ENCODE peak calls at places on chromosomes 16 and 17, in five cellular contexts. One of them, this sample, is unnamed.

GRCh38 chr17:30520436-30520835 is 43.2 kb downstream of the GOSR1 start:
- DNase-seq in NT2/D1: no peak
- DNase-seq in substantia nigra: no peak
- DNase-seq in HTR-8/SVneo: no peak
- DNase-seq in sciatic nerve: no peak
- DNase-seq in this sample: peak; percentile 82

GRCh38 chr16:31061126-31061812 is 12.8 kb downstream of the ZNF668 start:
- DNase-seq in NT2/D1: no peak
- DNase-seq in substantia nigra: no peak
- DNase-seq in HTR-8/SVneo: no peak
- DNase-seq in sciatic nerve: no peak
- DNase-seq in this sample: no peak

GRCh38 chr16:24995033-24995432 is 20.1 kb downstream of the ARHGAP17 start:
- DNase-seq in NT2/D1: no peak
- DNase-seq in substantia nigra: no peak
- DNase-seq in HTR-8/SVneo: no peak
- DNase-seq in sciatic nerve: no peak
- DNase-seq in this sample: no peak

GRCh38 chr16:637081-638018 is 1.2 kb upstream of the METTL26 start:
- DNase-seq in NT2/D1: no peak
- DNase-seq in substantia nigra: peak; percentile 94
- DNase-seq in HTR-8/SVneo: peak; percentile 97
- DNase-seq in sciatic nerve: peak; percentile 96
- DNase-seq in this sample: peak; percentile 95

GRCh38 chr17:49959183-49959935 is 9.6 kb upstream of the DLX4 start:
- DNase-seq in NT2/D1: no peak
- DNase-seq in substantia nigra: no peak
- DNase-seq in HTR-8/SVneo: no peak
- DNase-seq in sciatic nerve: no peak
- DNase-seq in this sample: peak; percentile 14

GRCh38 chr16:74271879-74272278 is 24.7 kb upstream of the PSMD7 start:
- DNase-seq in NT2/D1: no peak
- DNase-seq in substantia nigra: no peak
- DNase-seq in HTR-8/SVneo: no peak
- DNase-seq in sciatic nerve: no peak
- DNase-seq in this sample: peak; percentile 2

GRCh38 chr16:24853830-24854229 is 8.1 kb downstream of the SLC5A11 start:
- DNase-seq in NT2/D1: no peak
- DNase-seq in substantia nigra: peak; percentile 74
- DNase-seq in HTR-8/SVneo: peak; percentile 42
- DNase-seq in sciatic nerve: no peak
- DNase-seq in this sample: peak; percentile 59

GRCh38 chr16:48366165-48367093 is 18.8 kb downstream of the SIAH1 start:
- DNase-seq in NT2/D1: no peak
- DNase-seq in substantia nigra: no peak
- DNase-seq in HTR-8/SVneo: peak; percentile 49
- DNase-seq in sciatic nerve: no peak
- DNase-seq in this sample: peak; percentile 94

GRCh38 chr17:64441772-64442549 is 7.0 kb upstream of the MILR1 start:
- DNase-seq in NT2/D1: no peak
- DNase-seq in substantia nigra: no peak
- DNase-seq in HTR-8/SVneo: peak; percentile 40
- DNase-seq in sciatic nerve: no peak
- DNase-seq in this sample: peak; percentile 76

GRCh38 chr17:75077072-75077489 is 10.7 kb upstream of the SLC16A5 start:
- DNase-seq in NT2/D1: no peak
- DNase-seq in substantia nigra: no peak
- DNase-seq in HTR-8/SVneo: no peak
- DNase-seq in sciatic nerve: no peak
- DNase-seq in this sample: no peak

GRCh38 chr17:992933-993332 is 4.0 kb upstream of the TIMM22 start:
- DNase-seq in NT2/D1: no peak
- DNase-seq in substantia nigra: no peak
- DNase-seq in HTR-8/SVneo: no peak
- DNase-seq in sciatic nerve: no peak
- DNase-seq in this sample: no peak

GRCh38 chr16:67537270-67537635 is 8.6 kb downstream of the RIPOR1 start:
- DNase-seq in NT2/D1: no peak
- DNase-seq in substantia nigra: peak; percentile 11
- DNase-seq in HTR-8/SVneo: peak; percentile 59
- DNase-seq in sciatic nerve: peak; percentile 80
- DNase-seq in this sample: peak; percentile 51

GRCh38 chr16:23039118-23039517 is 110.1 kb downstream of the USP31 start:
- DNase-seq in NT2/D1: no peak
- DNase-seq in substantia nigra: no peak
- DNase-seq in HTR-8/SVneo: no peak
- DNase-seq in sciatic nerve: no peak
- DNase-seq in this sample: no peak

GRCh38 chr16:57646388-57647039 is 18.1 kb downstream of the ADGRG1 start:
- DNase-seq in NT2/D1: no peak
- DNase-seq in substantia nigra: no peak
- DNase-seq in HTR-8/SVneo: no peak
- DNase-seq in sciatic nerve: no peak
- DNase-seq in this sample: no peak

GRCh38 chr17:33647976-33648375 is 354.9 kb upstream of the ASIC2 start:
- DNase-seq in NT2/D1: no peak
- DNase-seq in substantia nigra: no peak
- DNase-seq in HTR-8/SVneo: no peak
- DNase-seq in sciatic nerve: no peak
- DNase-seq in this sample: peak; percentile 20

GRCh38 chr17:21239680-21240374 is 13.4 kb downstream of the NATD1 start:
- DNase-seq in NT2/D1: no peak
- DNase-seq in substantia nigra: no peak
- DNase-seq in HTR-8/SVneo: peak; percentile 67
- DNase-seq in sciatic nerve: no peak
- DNase-seq in this sample: peak; percentile 39

GRCh38 chr16:57619606-57620315 is 8.7 kb upstream of the ADGRG1 start:
- DNase-seq in NT2/D1: no peak
- DNase-seq in substantia nigra: no peak
- DNase-seq in HTR-8/SVneo: no peak
- DNase-seq in sciatic nerve: peak; percentile 43
- DNase-seq in this sample: no peak

GRCh38 chr16:51577621-51578303 is 426.7 kb upstream of the SALL1 start:
- DNase-seq in NT2/D1: peak; percentile 13
- DNase-seq in substantia nigra: no peak
- DNase-seq in HTR-8/SVneo: no peak
- DNase-seq in sciatic nerve: no peak
- DNase-seq in this sample: no peak

GRCh38 chr16:70746040-70746707 is 54.8 kb downstream of the VAC14 start:
- DNase-seq in NT2/D1: no peak
- DNase-seq in substantia nigra: no peak
- DNase-seq in HTR-8/SVneo: peak; percentile 25
- DNase-seq in sciatic nerve: peak; percentile 80
- DNase-seq in this sample: peak; percentile 84

GRCh38 chr17:79645022-79645776 is 34.3 kb upstream of the RBFOX3 start:
- DNase-seq in NT2/D1: no peak
- DNase-seq in substantia nigra: no peak
- DNase-seq in HTR-8/SVneo: no peak
- DNase-seq in sciatic nerve: peak; percentile 23
- DNase-seq in this sample: no peak

GRCh38 chr16:27698266-27698665 is 148.3 kb downstream of the KATNIP start:
- DNase-seq in NT2/D1: peak; percentile 83
- DNase-seq in substantia nigra: no peak
- DNase-seq in HTR-8/SVneo: no peak
- DNase-seq in sciatic nerve: no peak
- DNase-seq in this sample: no peak

GRCh38 chr17:3026856-3027751 is 36.3 kb downstream of the OR1D5 start:
- DNase-seq in NT2/D1: no peak
- DNase-seq in substantia nigra: no peak
- DNase-seq in HTR-8/SVneo: no peak
- DNase-seq in sciatic nerve: peak; percentile 47
- DNase-seq in this sample: peak; percentile 62

GRCh38 chr16:88973007-88973410 is 4.0 kb downstream of the CBFA2T3 start:
- DNase-seq in NT2/D1: no peak
- DNase-seq in substantia nigra: no peak
- DNase-seq in HTR-8/SVneo: no peak
- DNase-seq in sciatic nerve: no peak
- DNase-seq in this sample: no peak

GRCh38 chr16:8952281-8952751 is 11.4 kb downstream of the USP7 start:
- DNase-seq in NT2/D1: no peak
- DNase-seq in substantia nigra: no peak
- DNase-seq in HTR-8/SVneo: no peak
- DNase-seq in sciatic nerve: no peak
- DNase-seq in this sample: no peak

GRCh38 chr16:26563018-26563417 is 503.7 kb upstream of the C16orf82 start:
- DNase-seq in NT2/D1: no peak
- DNase-seq in substantia nigra: no peak
- DNase-seq in HTR-8/SVneo: no peak
- DNase-seq in sciatic nerve: no peak
- DNase-seq in this sample: no peak

GRCh38 chr16:50121721-50122445 is 31.2 kb upstream of the TENT4B start:
- DNase-seq in NT2/D1: no peak
- DNase-seq in substantia nigra: no peak
- DNase-seq in HTR-8/SVneo: no peak
- DNase-seq in sciatic nerve: no peak
- DNase-seq in this sample: no peak

GRCh38 chr16:85187886-85188285 is 75.6 kb upstream of the CIBAR2 start:
- DNase-seq in NT2/D1: no peak
- DNase-seq in substantia nigra: no peak
- DNase-seq in HTR-8/SVneo: no peak
- DNase-seq in sciatic nerve: no peak
- DNase-seq in this sample: no peak

GRCh38 chr17:76527430-76528111 is 9.9 kb downstream of the CYGB start:
- DNase-seq in NT2/D1: peak; percentile 35
- DNase-seq in substantia nigra: no peak
- DNase-seq in HTR-8/SVneo: peak; percentile 96
- DNase-seq in sciatic nerve: peak; percentile 84
- DNase-seq in this sample: peak; percentile 94

GRCh38 chr16:6684076-6684673 is 648.5 kb upstream of the RBFOX1 start:
- DNase-seq in NT2/D1: peak; percentile 27
- DNase-seq in substantia nigra: no peak
- DNase-seq in HTR-8/SVneo: peak; percentile 1
- DNase-seq in sciatic nerve: no peak
- DNase-seq in this sample: peak; percentile 24

GRCh38 chr16:89354325-89354724 is 136.0 kb downstream of the ANKRD11 start:
- DNase-seq in NT2/D1: no peak
- DNase-seq in substantia nigra: no peak
- DNase-seq in HTR-8/SVneo: no peak
- DNase-seq in sciatic nerve: no peak
- DNase-seq in this sample: no peak

GRCh38 chr17:17056167-17056562 is 13.9 kb downstream of the MPRIP start:
- DNase-seq in NT2/D1: no peak
- DNase-seq in substantia nigra: no peak
- DNase-seq in HTR-8/SVneo: no peak
- DNase-seq in sciatic nerve: peak; percentile 59
- DNase-seq in this sample: no peak

GRCh38 chr16:80362816-80363215 is 178.0 kb upstream of the DYNLRB2 start:
- DNase-seq in NT2/D1: no peak
- DNase-seq in substantia nigra: no peak
- DNase-seq in HTR-8/SVneo: no peak
- DNase-seq in sciatic nerve: no peak
- DNase-seq in this sample: no peak

GRCh38 chr17:45143767-45144198 is 4.5 kb upstream of the HEXIM1 start:
- DNase-seq in NT2/D1: no peak
- DNase-seq in substantia nigra: peak; percentile 30
- DNase-seq in HTR-8/SVneo: no peak
- DNase-seq in sciatic nerve: peak; percentile 94
- DNase-seq in this sample: peak; percentile 95

GRCh38 chr16:59296888-59297287 is 562.8 kb upstream of the GOT2 start:
- DNase-seq in NT2/D1: no peak
- DNase-seq in substantia nigra: no peak
- DNase-seq in HTR-8/SVneo: no peak
- DNase-seq in sciatic nerve: no peak
- DNase-seq in this sample: no peak

GRCh38 chr16:3012828-3013420 is at the start of gene CLDN9:
- DNase-seq in NT2/D1: no peak
- DNase-seq in substantia nigra: no peak
- DNase-seq in HTR-8/SVneo: no peak
- DNase-seq in sciatic nerve: no peak
- DNase-seq in this sample: no peak

GRCh38 chr17:61492759-61493526 is 40.7 kb downstream of the TBX4 start:
- DNase-seq in NT2/D1: no peak
- DNase-seq in substantia nigra: no peak
- DNase-seq in HTR-8/SVneo: peak; percentile 55
- DNase-seq in sciatic nerve: no peak
- DNase-seq in this sample: peak; percentile 21

GRCh38 chr17:82376042-82376730 is 4.6 kb downstream of the UTS2R start:
- DNase-seq in NT2/D1: no peak
- DNase-seq in substantia nigra: no peak
- DNase-seq in HTR-8/SVneo: no peak
- DNase-seq in sciatic nerve: no peak
- DNase-seq in this sample: no peak

This sample was measured in cardiac fibroblast.